ENCODE peak calls at places on chromosomes 7 and 10, in ten cellular contexts. M is neural crest cell; W is activated CD4-positive, CD25-positive, alpha-beta regulatory T cell; Y is GM12878; N is cardiac fibroblast; I is body of pancreas; L is GM23248; Q is DMS153; O is NCI-H1092; C is activated CD8-positive, alpha-beta T cell treated with anti-CD3 and anti-CD28 coated beads for 36 hours. F is an unnamed sample.

GRCh38 chr10:132360766-132361447 is 28.9 kb downstream of the LRRC27 start:
- DNase-seq in M (peak), W (no peak), Y (no peak), N (no peak), I (no peak), L (peak), Q (no peak), O (no peak), C (peak), F (no peak)

GRCh38 chr10:117960345-117960744 is 86.4 kb downstream of the RAB11FIP2 start:
- DNase-seq in M (no peak), W (no peak), Y (no peak), N (no peak), I (no peak), L (peak), Q (no peak), O (no peak), C (no peak), F (no peak)

GRCh38 chr10:32600317-32600716 is 154.4 kb downstream of the CCDC7 start:
- DNase-seq in M (no peak), W (no peak), Y (no peak), N (no peak), I (no peak), L (no peak), Q (no peak), O (no peak), C (no peak), F (no peak)

GRCh38 chr7:544528-545221 is 25.0 kb upstream of the PDGFA start:
- DNase-seq in M (no peak), W (no peak), Y (no peak), N (no peak), I (no peak), L (no peak), Q (no peak), O (no peak), C (no peak), F (no peak)

GRCh38 chr10:62651341-62651740 is 153.2 kb upstream of the ADO start:
- DNase-seq in M (no peak), W (no peak), Y (no peak), N (no peak), I (no peak), L (peak), Q (no peak), O (no peak), C (no peak), F (no peak)

GRCh38 chr10:29130190-29130673 is 158.6 kb upstream of the LYZL1 start:
- DNase-seq in M (no peak), W (no peak), Y (no peak), N (peak), I (no peak), L (peak), Q (no peak), O (peak), C (no peak), F (no peak)

GRCh38 chr7:22393825-22394458 is 37.0 kb upstream of the RAPGEF5 start:
- DNase-seq in M (no peak), W (no peak), Y (no peak), N (no peak), I (no peak), L (peak), Q (no peak), O (no peak), C (no peak), F (no peak)

GRCh38 chr7:83957333-83957732 is 237.3 kb downstream of the SEMA3A start:
- DNase-seq in M (no peak), W (no peak), Y (no peak), N (peak), I (no peak), L (no peak), Q (no peak), O (no peak), C (no peak), F (no peak)

GRCh38 chr10:12934777-12935176 is 66.7 kb downstream of the CCDC3 start:
- DNase-seq in M (no peak), W (no peak), Y (no peak), N (peak), I (no peak), L (peak), Q (no peak), O (no peak), C (no peak), F (no peak)

GRCh38 chr10:4691776-4692175 is 134.2 kb upstream of the AKR1E2 start:
- DNase-seq in M (no peak), W (no peak), Y (no peak), N (peak), I (no peak), L (peak), Q (no peak), O (no peak), C (no peak), F (no peak)

GRCh38 chr7:1289681-1290261 is 57.1 kb downstream of the UNCX start:
- DNase-seq in M (no peak), W (no peak), Y (no peak), N (no peak), I (no peak), L (no peak), Q (no peak), O (no peak), C (no peak), F (no peak)

GRCh38 chr10:58971211-58971610 is 205.2 kb upstream of the PHYHIPL start:
- DNase-seq in M (no peak), W (no peak), Y (no peak), N (no peak), I (no peak), L (no peak), Q (no peak), O (no peak), C (no peak), F (no peak)

GRCh38 chr10:75403144-75404022 is 1.8 kb upstream of the ZNF503 start:
- DNase-seq in M (peak), W (no peak), Y (no peak), N (no peak), I (peak), L (peak), Q (peak), O (no peak), C (no peak), F (no peak)

GRCh38 chr10:92880233-92880861 is 32.0 kb downstream of the EXOC6 start:
- DNase-seq in M (no peak), W (no peak), Y (no peak), N (peak), I (no peak), L (peak), Q (peak), O (peak), C (peak), F (peak)

GRCh38 chr7:116142850-116143249 is 67.5 kb upstream of the TES start:
- DNase-seq in M (no peak), W (no peak), Y (no peak), N (no peak), I (no peak), L (no peak), Q (no peak), O (no peak), C (peak), F (no peak)

GRCh38 chr10:93542358-93542791 is 24.1 kb upstream of the FFAR4 start:
- DNase-seq in M (no peak), W (no peak), Y (no peak), N (peak), I (peak), L (peak), Q (peak), O (peak), C (no peak), F (no peak)

GRCh38 chr7:13821152-13821787 is 168.2 kb downstream of the ETV1 start:
- DNase-seq in M (no peak), W (no peak), Y (no peak), N (no peak), I (no peak), L (peak), Q (no peak), O (no peak), C (no peak), F (no peak)

GRCh38 chr7:111834367-111834766 is 272.1 kb upstream of the IMMP2L start:
- DNase-seq in M (no peak), W (no peak), Y (no peak), N (no peak), I (no peak), L (no peak), Q (no peak), O (no peak), C (no peak), F (no peak)

GRCh38 chr7:69429817-69430501 is 168.3 kb upstream of the AUTS2 start:
- DNase-seq in M (no peak), W (no peak), Y (no peak), N (peak), I (no peak), L (peak), Q (peak), O (peak), C (no peak), F (no peak)

GRCh38 chr7:103446046-103446520 is at the start of gene SLC26A5:
- DNase-seq in M (peak), W (no peak), Y (no peak), N (no peak), I (peak), L (peak), Q (peak), O (peak), C (no peak), F (no peak)

GRCh38 chr7:4519819-4520520 is 162.1 kb upstream of the FOXK1 start:
- DNase-seq in M (no peak), W (no peak), Y (no peak), N (no peak), I (no peak), L (no peak), Q (no peak), O (no peak), C (no peak), F (no peak)

GRCh38 chr7:97422046-97422445 is 304.5 kb downstream of the SDHAF3 start:
- DNase-seq in M (no peak), W (no peak), Y (no peak), N (no peak), I (no peak), L (no peak), Q (no peak), O (no peak), C (no peak), F (no peak)

GRCh38 chr7:154503962-154504550 is 451.9 kb downstream of the DPP6 start:
- DNase-seq in M (no peak), W (no peak), Y (no peak), N (peak), I (no peak), L (peak), Q (no peak), O (peak), C (no peak), F (no peak)

GRCh38 chr7:1542841-1543747 is 12.6 kb downstream of the MAFK start:
- DNase-seq in M (no peak), W (no peak), Y (no peak), N (no peak), I (no peak), L (no peak), Q (no peak), O (no peak), C (no peak), F (no peak)

GRCh38 chr7:83947260-83947659 is 247.3 kb downstream of the SEMA3A start:
- DNase-seq in M (no peak), W (no peak), Y (no peak), N (peak), I (no peak), L (peak), Q (no peak), O (no peak), C (peak), F (no peak)

GRCh38 chr10:99711129-99711719 is 20.7 kb downstream of the COX15 start:
- DNase-seq in M (no peak), W (no peak), Y (peak), N (peak), I (peak), L (peak), Q (peak), O (no peak), C (peak), F (peak)

GRCh38 chr7:29193316-29194205 is 1.0 kb upstream of the CHN2 start:
- DNase-seq in M (no peak), W (no peak), Y (no peak), N (no peak), I (peak), L (peak), Q (no peak), O (peak), C (no peak), F (no peak)

GRCh38 chr7:46291064-46291463 is 370.0 kb upstream of the IGFBP3 start:
- DNase-seq in M (no peak), W (no peak), Y (peak), N (peak), I (no peak), L (peak), Q (no peak), O (no peak), C (no peak), F (peak)

GRCh38 chr10:43938810-43939209 is 290.1 kb upstream of the ZNF32 start:
- DNase-seq in M (no peak), W (no peak), Y (no peak), N (no peak), I (no peak), L (no peak), Q (no peak), O (no peak), C (no peak), F (no peak)

GRCh38 chr10:114638874-114639625 is 19.0 kb downstream of the ABLIM1 start:
- DNase-seq in M (no peak), W (no peak), Y (peak), N (peak), I (no peak), L (peak), Q (no peak), O (no peak), C (peak), F (no peak)

GRCh38 chr10:57716884-57717283 is 550.8 kb downstream of the IPMK start:
- DNase-seq in M (no peak), W (no peak), Y (no peak), N (peak), I (no peak), L (peak), Q (no peak), O (no peak), C (no peak), F (no peak)

F was measured in GM12864.